ENCODE peak calls at places on chromosome 9, in nine cellular contexts. H is fibroblast of pulmonary artery, D is hepatocyte, S is psoas muscle, J is AG10803, K is kidney epithelial cell, I is PC-3, R is mesenchymal stem cell, F is lung. Q is an unnamed sample.

GRCh38 chr9:137237759-137238726 is 3.0 kb upstream of the TUBB4B start:
- DNase-seq in H (no peak), D (no peak), S (no peak), J (no peak), K (no peak), I (peak), R (no peak), F (no peak), Q (no peak)

GRCh38 chr9:68614121-68614520 is 73.4 kb upstream of the TMEM252 start:
- DNase-seq in H (no peak), D (no peak), S (no peak), J (no peak), K (no peak), I (no peak), R (no peak), F (no peak), Q (no peak)

GRCh38 chr9:90142580-90142979 is 500.0 kb downstream of the DIRAS2 start:
- DNase-seq in H (peak), D (peak), S (no peak), J (peak), K (peak), I (peak), R (peak), F (peak), Q (peak)

GRCh38 chr9:87405677-87406544 is 91.8 kb upstream of the DAPK1 start:
- DNase-seq in H (peak), D (no peak), S (peak), J (peak), K (no peak), I (no peak), R (no peak), F (peak), Q (peak)

GRCh38 chr9:114122628-114123027 is 23.5 kb upstream of the KIF12 start:
- DNase-seq in H (no peak), D (no peak), S (no peak), J (no peak), K (no peak), I (no peak), R (no peak), F (no peak), Q (no peak)

GRCh38 chr9:88746029-88746743 is 211.2 kb downstream of the NXNL2 start:
- DNase-seq in H (peak), D (peak), S (peak), J (peak), K (peak), I (peak), R (peak), F (no peak), Q (peak)

GRCh38 chr9:86943223-86943870 is 4.0 kb downstream of the GAS1 start:
- DNase-seq in H (peak), D (peak), S (no peak), J (peak), K (no peak), I (no peak), R (peak), F (peak), Q (peak)

GRCh38 chr9:136543830-136544548 is 1.9 kb downstream of the NOTCH1 start:
- DNase-seq in H (no peak), D (no peak), S (no peak), J (no peak), K (no peak), I (no peak), R (no peak), F (no peak), Q (no peak)

GRCh38 chr9:129597355-129598088 is 23.4 kb downstream of the C9orf50 start:
- DNase-seq in H (peak), D (peak), S (peak), J (peak), K (no peak), I (peak), R (peak), F (peak), Q (peak)
- H3K4me3 ChIP-seq in H (peak), D (peak), S (peak), J (peak), K (peak), I (peak), R (peak), F (peak), Q (peak)

GRCh38 chr9:117547321-117547720 is 132.5 kb upstream of the ASTN2 start:
- DNase-seq in H (no peak), D (no peak), S (no peak), J (no peak), K (no peak), I (no peak), R (no peak), F (no peak), Q (no peak)

GRCh38 chr9:117547904-117548303 is 133.0 kb upstream of the ASTN2 start:
- DNase-seq in H (no peak), D (no peak), S (no peak), J (no peak), K (no peak), I (no peak), R (no peak), F (no peak), Q (no peak)

GRCh38 chr9:117545846-117546245 is 131.0 kb upstream of the ASTN2 start:
- DNase-seq in H (no peak), D (no peak), S (no peak), J (no peak), K (no peak), I (no peak), R (no peak), F (no peak), Q (no peak)

GRCh38 chr9:117548556-117548955 is 133.7 kb upstream of the ASTN2 start:
- DNase-seq in H (no peak), D (no peak), S (no peak), J (no peak), K (no peak), I (no peak), R (no peak), F (no peak), Q (no peak)

DNA sequence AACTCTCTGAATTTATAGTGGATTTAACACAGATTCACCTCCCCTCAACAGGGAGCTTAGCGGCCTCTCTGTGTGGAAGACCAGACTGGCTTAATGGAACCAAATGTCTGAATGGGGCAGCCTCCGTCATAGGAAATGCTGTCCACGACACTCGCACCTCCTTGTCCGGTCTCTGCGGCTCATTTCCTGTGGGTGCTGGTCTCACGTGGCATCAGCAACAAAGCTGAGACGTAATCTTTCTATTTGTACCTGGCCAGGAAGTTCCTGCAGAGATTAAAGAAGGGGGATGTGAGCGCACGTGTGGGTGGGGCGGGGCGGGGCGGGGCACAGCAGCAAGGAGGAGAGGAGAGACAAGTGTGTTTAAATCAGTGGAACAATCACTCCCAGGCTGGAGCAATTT is 132.0 kb upstream of the ASTN2 start:
- DNase-seq in H (no peak), D (peak), S (no peak), J (no peak), K (no peak), I (no peak), R (no peak), F (no peak), Q (no peak)
- H3K4me3 ChIP-seq in H (no peak), D (no peak), S (no peak), J (no peak), K (peak), I (no peak), R (no peak), F (no peak), Q (no peak)

GRCh38 chr9:98706651-98707103 is 2.1 kb downstream of the GABBR2 start:
- DNase-seq in H (peak), D (no peak), S (no peak), J (peak), K (no peak), I (peak), R (no peak), F (no peak), Q (peak)

GRCh38 chr9:98708933-98709911 is at the start of gene GABBR2:
- DNase-seq in H (no peak), D (peak), S (no peak), J (peak), K (no peak), I (no peak), R (no peak), F (no peak), Q (peak)

GRCh38 chr9:98709968-98710965 is 1.5 kb upstream of the GABBR2 start:
- DNase-seq in H (peak), D (peak), S (no peak), J (peak), K (no peak), I (peak), R (peak), F (no peak), Q (peak)

GRCh38 chr9:98708103-98708932 is 417 bp downstream of the GABBR2 start:
- DNase-seq in H (no peak), D (no peak), S (no peak), J (no peak), K (no peak), I (no peak), R (no peak), F (no peak), Q (peak)

DNA sequence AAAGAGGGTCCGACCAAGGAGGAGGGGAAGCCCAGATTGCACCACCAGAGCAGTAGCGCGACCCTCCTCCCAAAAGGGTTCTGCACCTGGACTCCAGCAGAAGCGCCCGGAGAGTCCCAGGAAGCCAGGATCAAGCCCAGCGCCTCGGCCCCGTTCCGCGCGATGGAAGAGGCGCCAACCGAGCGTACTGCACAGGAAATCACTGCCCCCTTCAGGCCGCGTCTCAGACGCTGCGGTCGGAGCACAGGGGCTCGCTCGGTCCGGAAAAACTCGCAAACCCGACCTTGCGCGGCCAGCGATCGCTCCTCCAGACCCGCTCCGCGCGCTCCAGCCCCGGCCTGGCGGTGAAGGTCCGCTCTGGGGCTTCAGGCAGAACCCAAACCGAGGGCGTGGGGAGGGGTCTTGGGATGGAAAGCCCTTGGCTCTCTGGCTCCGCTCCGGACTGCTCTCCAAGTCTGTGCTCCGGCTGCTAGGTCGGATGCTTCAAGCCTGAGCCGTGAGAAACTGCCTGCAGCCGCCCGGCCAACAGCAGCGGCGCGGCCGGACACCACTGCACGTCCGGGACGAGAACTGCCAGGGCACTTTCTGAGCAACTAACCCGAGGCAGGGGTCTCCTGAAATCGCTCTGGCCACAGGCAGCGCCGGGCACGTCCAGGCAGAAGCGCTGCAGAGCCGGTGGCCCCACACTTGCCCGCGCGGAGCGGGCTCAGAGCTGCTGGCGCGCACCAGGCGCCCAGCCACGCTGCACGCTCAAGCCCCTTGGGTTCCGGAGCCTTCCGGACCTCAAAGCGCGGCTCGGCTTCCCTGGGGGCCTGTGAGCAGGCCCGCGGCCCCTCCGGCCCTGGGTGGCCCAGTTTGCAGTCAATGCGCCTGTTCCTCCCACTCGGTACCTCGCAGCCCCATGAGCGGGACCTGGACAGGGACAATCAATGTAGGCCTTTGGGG is 1.3 kb downstream of the GABBR2 start:
- DNase-seq in H (peak), D (peak), S (peak), J (peak), K (peak), I (peak), R (peak), F (peak), Q (peak)
- H3K4me3 ChIP-seq in H (peak), D (no peak), S (peak), J (peak), K (peak), I (peak), R (peak), F (peak), Q (peak)

DNA sequence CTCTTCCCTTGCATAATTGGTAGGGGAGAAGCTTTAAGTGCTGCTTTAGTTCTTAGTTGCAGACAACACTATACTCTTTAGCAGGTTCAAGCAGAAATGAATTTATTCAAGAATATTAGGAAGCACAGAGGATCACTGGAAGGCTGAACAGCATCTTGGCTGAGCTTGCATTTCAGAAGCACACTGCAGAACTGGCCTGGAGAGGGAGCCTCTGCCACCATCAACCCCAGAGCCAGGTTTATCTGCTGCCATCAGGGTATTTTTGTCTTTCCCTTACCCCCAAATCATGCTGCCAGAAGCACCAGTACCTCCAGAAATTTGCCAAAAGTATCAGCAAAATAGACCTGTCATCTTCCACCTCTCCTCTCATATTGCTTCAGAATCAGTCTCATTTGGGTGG is 440.7 kb downstream of the DMAC1 start:
- DNase-seq in H (peak), D (no peak), S (no peak), J (no peak), K (no peak), I (no peak), R (no peak), F (no peak), Q (no peak)
- H3K4me3 ChIP-seq in H (no peak), D (no peak), S (no peak), J (no peak), K (no peak), I (no peak), R (no peak), F (no peak), Q (no peak)

DNA sequence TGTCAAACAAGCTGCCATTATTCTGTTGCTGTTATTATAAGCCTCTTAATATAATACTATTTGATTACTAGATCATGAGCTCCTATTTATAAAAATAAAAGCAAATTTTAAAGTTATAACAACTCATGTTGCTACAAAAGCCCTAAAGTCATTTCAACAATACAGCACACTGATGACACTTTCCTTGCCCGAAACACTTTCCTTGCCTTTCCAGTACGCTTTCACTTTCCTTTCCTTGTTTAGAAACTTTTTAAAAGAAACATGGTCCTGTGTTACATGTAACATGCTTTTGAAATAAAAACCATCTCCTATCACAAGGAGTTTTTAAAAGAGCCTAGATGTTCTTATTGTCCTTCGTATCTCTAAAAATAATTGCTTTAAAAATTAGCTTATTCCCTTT is 688.4 kb downstream of the PTPRD start:
- DNase-seq in H (no peak), D (no peak), S (no peak), J (no peak), K (no peak), I (no peak), R (no peak), F (no peak), Q (no peak)
- H3K4me3 ChIP-seq in H (no peak), D (no peak), S (no peak), J (no peak), K (no peak), I (no peak), R (no peak), F (no peak), Q (peak)

DNA sequence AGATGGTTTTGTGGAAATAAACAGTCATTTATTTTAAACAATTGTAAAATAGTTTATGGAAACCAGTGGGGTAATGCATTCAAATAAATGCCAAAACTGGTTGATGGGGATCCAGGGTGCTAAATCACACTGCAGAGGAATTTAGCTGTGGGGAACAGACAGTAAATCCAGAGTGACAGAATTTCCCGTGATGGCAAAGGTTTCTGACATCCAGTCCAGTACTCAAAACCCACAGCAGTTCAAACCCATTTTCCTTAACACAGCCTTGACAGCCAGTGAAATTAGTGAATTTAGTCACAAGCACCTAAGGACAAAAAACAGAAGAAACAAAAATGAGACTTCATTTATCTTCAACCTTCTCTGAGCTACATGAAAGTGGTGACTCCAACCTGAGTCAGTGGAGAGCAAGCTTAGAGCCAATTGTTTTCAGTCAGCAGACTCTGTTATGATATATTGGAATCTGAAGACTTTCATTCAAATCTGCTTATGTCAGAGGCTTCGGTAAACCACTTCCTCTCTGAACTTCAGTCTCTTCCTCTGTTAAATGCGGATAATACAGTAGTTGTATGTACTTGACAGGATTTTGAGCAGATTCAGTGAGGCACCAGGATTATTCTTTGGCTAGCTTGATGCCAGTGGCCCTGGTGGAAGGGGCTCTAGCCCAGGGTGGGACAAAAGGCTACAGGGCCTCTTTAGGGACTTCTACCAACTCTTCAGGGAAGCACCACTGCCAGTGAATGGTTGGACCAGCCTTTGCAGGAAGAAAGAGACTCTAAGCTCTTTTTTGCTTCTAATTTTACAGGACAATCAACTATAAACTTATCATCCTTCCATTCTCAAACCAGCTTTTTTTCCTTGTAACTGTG is 185.3 kb downstream of the MAPKAP1 start:
- DNase-seq in H (peak), D (no peak), S (no peak), J (peak), K (peak), I (peak), R (peak), F (no peak), Q (peak)
- H3K4me3 ChIP-seq in H (peak), D (no peak), S (no peak), J (peak), K (no peak), I (no peak), R (no peak), F (no peak), Q (peak)

DNA sequence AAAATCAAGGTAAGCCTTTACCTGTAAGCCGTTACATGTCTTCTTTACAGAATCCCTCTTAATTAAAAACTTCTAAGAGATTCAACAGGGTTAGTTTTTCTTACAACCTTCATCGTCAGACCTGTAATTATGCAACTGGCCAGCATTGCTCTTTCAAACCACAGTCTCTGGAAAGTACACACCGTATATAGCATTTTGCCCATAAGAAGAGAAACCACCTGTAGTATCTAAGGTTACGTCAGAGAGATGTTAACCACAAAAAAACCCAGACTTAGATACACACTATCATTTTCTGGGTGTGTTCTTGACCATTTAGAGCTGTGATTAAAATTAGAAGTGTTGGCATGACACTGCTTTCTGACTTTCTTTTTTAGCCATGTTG is 140.0 kb downstream of the MUSK start:
- DNase-seq in H (no peak), D (no peak), S (no peak), J (no peak), K (no peak), I (no peak), R (no peak), F (no peak), Q (no peak)
- H3K4me3 ChIP-seq in H (no peak), D (no peak), S (no peak), J (no peak), K (no peak), I (no peak), R (no peak), F (no peak), Q (no peak)

Q was measured in adipocyte.